ENCODE peak calls at places on chromosomes 4 and X, in six cellular contexts. One of them, this sample, is unnamed.

GRCh38 chrX:42524374-42524773 is 253.6 kb downstream of the PPP1R2C start:
- DNase-seq in AG04449: no peak
- DNase-seq in vagina: no peak
- DNase-seq in heart left ventricle: no peak
- DNase-seq in dorsolateral prefrontal cortex: no peak
- DNase-seq in pancreas: no peak
- DNase-seq in this sample: no peak

GRCh38 chr4:71156616-71157015 is 163.2 kb downstream of the DCK start:
- DNase-seq in AG04449: no peak
- DNase-seq in heart left ventricle: no peak
- DNase-seq in pancreas: no peak
- DNase-seq in dorsolateral prefrontal cortex: no peak
- DNase-seq in vagina: no peak
- DNase-seq in this sample: no peak

GRCh38 chr4:76251448-76252270 is at the start of gene FAM47E:
- DNase-seq in AG04449: no peak
- DNase-seq in heart left ventricle: peak
- DNase-seq in pancreas: peak
- DNase-seq in dorsolateral prefrontal cortex: peak
- DNase-seq in vagina: no peak
- DNase-seq in this sample: peak

GRCh38 chrX:116317409-116317808 is 119.0 kb upstream of the SLC6A14 start:
- DNase-seq in heart left ventricle: peak
- DNase-seq in pancreas: no peak
- DNase-seq in vagina: no peak
- DNase-seq in AG04449: no peak
- DNase-seq in dorsolateral prefrontal cortex: peak
- DNase-seq in this sample: peak

GRCh38 chrX:48997865-48998264 is 4.2 kb downstream of the GRIPAP1 start:
- DNase-seq in vagina: no peak
- DNase-seq in pancreas: peak
- DNase-seq in dorsolateral prefrontal cortex: no peak
- DNase-seq in AG04449: no peak
- DNase-seq in heart left ventricle: no peak
- DNase-seq in this sample: no peak

GRCh38 chr4:122458625-122459024 is 2.1 kb upstream of the IL2 start:
- DNase-seq in heart left ventricle: no peak
- DNase-seq in dorsolateral prefrontal cortex: no peak
- DNase-seq in vagina: no peak
- DNase-seq in AG04449: no peak
- DNase-seq in pancreas: no peak
- DNase-seq in this sample: peak

GRCh38 chrX:111114806-111115205 is 18.8 kb downstream of the PAK3 start:
- DNase-seq in AG04449: no peak
- DNase-seq in vagina: no peak
- DNase-seq in dorsolateral prefrontal cortex: no peak
- DNase-seq in pancreas: no peak
- DNase-seq in heart left ventricle: no peak
- DNase-seq in this sample: no peak

GRCh38 chr4:119218093-119218492 is 5.6 kb downstream of the USP53 start:
- DNase-seq in heart left ventricle: no peak
- DNase-seq in pancreas: no peak
- DNase-seq in AG04449: no peak
- DNase-seq in dorsolateral prefrontal cortex: no peak
- DNase-seq in vagina: no peak
- DNase-seq in this sample: no peak

GRCh38 chr4:137432431-137432830 is 99.9 kb downstream of the PCDH18 start:
- DNase-seq in dorsolateral prefrontal cortex: no peak
- DNase-seq in AG04449: no peak
- DNase-seq in heart left ventricle: no peak
- DNase-seq in pancreas: no peak
- DNase-seq in vagina: no peak
- DNase-seq in this sample: no peak

GRCh38 chr4:158038718-158039117 is 134.1 kb downstream of the GASK1B start:
- DNase-seq in vagina: no peak
- DNase-seq in heart left ventricle: no peak
- DNase-seq in dorsolateral prefrontal cortex: no peak
- DNase-seq in AG04449: no peak
- DNase-seq in pancreas: no peak
- DNase-seq in this sample: no peak

GRCh38 chr4:63370997-63371396 is 1038.3 kb downstream of the TECRL start:
- DNase-seq in vagina: no peak
- DNase-seq in heart left ventricle: no peak
- DNase-seq in AG04449: no peak
- DNase-seq in pancreas: no peak
- DNase-seq in dorsolateral prefrontal cortex: no peak
- DNase-seq in this sample: no peak

GRCh38 chrX:107483976-107484726 is 34.7 kb downstream of the FRMPD3 start:
- DNase-seq in pancreas: no peak
- DNase-seq in AG04449: no peak
- DNase-seq in heart left ventricle: no peak
- DNase-seq in dorsolateral prefrontal cortex: no peak
- DNase-seq in vagina: no peak
- DNase-seq in this sample: peak

GRCh38 chrX:97389761-97390192 is 506.1 kb downstream of the RPA4 start:
- DNase-seq in AG04449: no peak
- DNase-seq in vagina: no peak
- DNase-seq in heart left ventricle: no peak
- DNase-seq in dorsolateral prefrontal cortex: no peak
- DNase-seq in pancreas: no peak
- DNase-seq in this sample: peak

GRCh38 chr4:82431026-82431745 is 796 bp downstream of the ENOPH1 start:
- DNase-seq in dorsolateral prefrontal cortex: no peak
- DNase-seq in vagina: no peak
- DNase-seq in pancreas: peak
- DNase-seq in AG04449: no peak
- DNase-seq in heart left ventricle: peak
- DNase-seq in this sample: peak

GRCh38 chr4:156971623-156972369 is at the start of gene PDGFC:
- DNase-seq in pancreas: peak
- DNase-seq in heart left ventricle: peak
- DNase-seq in vagina: no peak
- DNase-seq in AG04449: no peak
- DNase-seq in dorsolateral prefrontal cortex: peak
- DNase-seq in this sample: peak

GRCh38 chr4:31059753-31060522 is 339.8 kb downstream of the PCDH7 start:
- DNase-seq in heart left ventricle: no peak
- DNase-seq in vagina: no peak
- DNase-seq in pancreas: no peak
- DNase-seq in dorsolateral prefrontal cortex: no peak
- DNase-seq in AG04449: no peak
- DNase-seq in this sample: no peak

GRCh38 chr4:6268650-6269399 is 825 bp upstream of the WFS1 start:
- DNase-seq in AG04449: no peak
- DNase-seq in heart left ventricle: no peak
- DNase-seq in vagina: no peak
- DNase-seq in dorsolateral prefrontal cortex: no peak
- DNase-seq in pancreas: peak
- DNase-seq in this sample: no peak

GRCh38 chrX:150329888-150330287 is 33.2 kb upstream of the MAMLD1 start:
- DNase-seq in AG04449: no peak
- DNase-seq in pancreas: no peak
- DNase-seq in dorsolateral prefrontal cortex: no peak
- DNase-seq in heart left ventricle: no peak
- DNase-seq in vagina: no peak
- DNase-seq in this sample: no peak

GRCh38 chr4:141011799-141012377 is 121.4 kb downstream of the RNF150 start:
- DNase-seq in dorsolateral prefrontal cortex: peak
- DNase-seq in pancreas: no peak
- DNase-seq in vagina: no peak
- DNase-seq in heart left ventricle: no peak
- DNase-seq in AG04449: no peak
- DNase-seq in this sample: no peak

GRCh38 chrX:102858826-102859627 is 78.0 kb upstream of the RAB40AL start:
- DNase-seq in heart left ventricle: no peak
- DNase-seq in vagina: no peak
- DNase-seq in pancreas: no peak
- DNase-seq in dorsolateral prefrontal cortex: no peak
- DNase-seq in AG04449: no peak
- DNase-seq in this sample: no peak

GRCh38 chr4:90543419-90544170 is 416.4 kb downstream of the CCSER1 start:
- DNase-seq in pancreas: no peak
- DNase-seq in dorsolateral prefrontal cortex: no peak
- DNase-seq in heart left ventricle: no peak
- DNase-seq in AG04449: no peak
- DNase-seq in vagina: no peak
- DNase-seq in this sample: no peak

GRCh38 chr4:53711916-53712315 is 120.6 kb upstream of the LNX1 start:
- DNase-seq in vagina: no peak
- DNase-seq in heart left ventricle: no peak
- DNase-seq in AG04449: no peak
- DNase-seq in dorsolateral prefrontal cortex: no peak
- DNase-seq in pancreas: no peak
- DNase-seq in this sample: no peak

DNA sequence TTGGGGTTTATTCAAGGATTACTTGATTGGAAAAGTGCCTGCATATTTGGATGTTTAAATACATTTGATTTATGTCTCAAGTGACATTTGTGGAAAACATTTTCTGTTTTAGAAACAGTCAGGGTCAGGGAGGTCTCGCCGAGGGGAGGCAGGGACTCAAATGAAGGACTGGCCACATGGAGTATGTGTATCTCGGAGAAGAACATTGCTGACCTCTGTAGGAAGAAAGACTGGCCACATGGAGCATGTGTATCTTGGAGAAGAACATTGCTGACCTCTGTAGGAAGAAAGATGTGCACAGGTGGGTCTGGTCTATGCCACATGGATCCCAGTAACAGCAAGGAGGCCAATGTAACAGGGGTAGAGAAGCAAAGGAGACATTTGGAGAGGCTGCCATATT is 233.6 kb downstream of the TRIML1 start:
- DNase-seq in heart left ventricle: no peak
- DNase-seq in AG04449: no peak
- DNase-seq in pancreas: no peak
- DNase-seq in dorsolateral prefrontal cortex: no peak
- DNase-seq in vagina: no peak
- DNase-seq in this sample: peak
- TF ChIP-seq CTCF in heart left ventricle: no peak
- TF ChIP-seq CTCF in AG04449: no peak
- TF ChIP-seq CTCF in pancreas: no peak
- TF ChIP-seq CTCF in dorsolateral prefrontal cortex: peak
- TF ChIP-seq CTCF in vagina: no peak
- TF ChIP-seq CTCF in this sample: peak

GRCh38 chrX:40035726-40036125 is 62.0 kb downstream of the BCOR start:
- DNase-seq in pancreas: no peak
- DNase-seq in heart left ventricle: no peak
- DNase-seq in vagina: no peak
- DNase-seq in dorsolateral prefrontal cortex: no peak
- DNase-seq in AG04449: no peak
- DNase-seq in this sample: no peak

GRCh38 chrX:40031861-40032422 is 65.8 kb downstream of the BCOR start:
- DNase-seq in AG04449: no peak
- DNase-seq in vagina: no peak
- DNase-seq in heart left ventricle: no peak
- DNase-seq in pancreas: no peak
- DNase-seq in dorsolateral prefrontal cortex: no peak
- DNase-seq in this sample: no peak

DNA sequence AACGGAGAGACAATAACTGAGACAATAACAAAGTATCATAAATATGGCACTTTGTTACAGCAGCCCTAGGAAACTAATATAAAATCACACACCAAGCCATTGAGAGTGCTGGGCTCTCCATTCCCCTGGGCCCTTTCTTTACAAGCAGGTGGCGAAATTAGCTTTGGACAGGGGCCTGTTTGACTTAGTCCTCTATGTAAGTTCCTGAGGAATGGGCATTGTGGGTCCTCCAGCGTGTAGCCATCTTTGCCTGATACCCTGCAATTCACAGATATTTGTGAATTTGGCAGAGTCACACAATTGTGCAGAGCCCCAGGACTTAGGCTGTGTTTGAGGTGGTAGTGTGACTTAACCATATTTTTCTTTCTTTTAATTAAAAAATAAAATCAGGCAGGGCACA is 67.6 kb downstream of the BCOR start:
- DNase-seq in vagina: no peak
- DNase-seq in AG04449: no peak
- DNase-seq in dorsolateral prefrontal cortex: no peak
- DNase-seq in heart left ventricle: no peak
- DNase-seq in pancreas: no peak
- DNase-seq in this sample: no peak
- TF ChIP-seq CTCF in vagina: no peak
- TF ChIP-seq CTCF in AG04449: no peak
- TF ChIP-seq CTCF in dorsolateral prefrontal cortex: no peak
- TF ChIP-seq CTCF in heart left ventricle: no peak
- TF ChIP-seq CTCF in pancreas: no peak
- TF ChIP-seq CTCF in this sample: no peak

GRCh38 chr4:162502109-162502508 is 338.3 kb upstream of the FSTL5 start:
- DNase-seq in vagina: no peak
- DNase-seq in heart left ventricle: no peak
- DNase-seq in dorsolateral prefrontal cortex: no peak
- DNase-seq in AG04449: no peak
- DNase-seq in pancreas: no peak
- DNase-seq in this sample: no peak

GRCh38 chr4:162494935-162495334 is 331.1 kb upstream of the FSTL5 start:
- DNase-seq in heart left ventricle: no peak
- DNase-seq in AG04449: no peak
- DNase-seq in dorsolateral prefrontal cortex: no peak
- DNase-seq in vagina: no peak
- DNase-seq in pancreas: no peak
- DNase-seq in this sample: no peak

GRCh38 chr4:162499478-162499877 is 335.7 kb upstream of the FSTL5 start:
- DNase-seq in dorsolateral prefrontal cortex: no peak
- DNase-seq in heart left ventricle: no peak
- DNase-seq in AG04449: no peak
- DNase-seq in pancreas: no peak
- DNase-seq in vagina: no peak
- DNase-seq in this sample: no peak

GRCh38 chr4:162498168-162498567 is 334.4 kb upstream of the FSTL5 start:
- DNase-seq in heart left ventricle: peak
- DNase-seq in vagina: no peak
- DNase-seq in dorsolateral prefrontal cortex: no peak
- DNase-seq in pancreas: no peak
- DNase-seq in AG04449: no peak
- DNase-seq in this sample: no peak

DNA sequence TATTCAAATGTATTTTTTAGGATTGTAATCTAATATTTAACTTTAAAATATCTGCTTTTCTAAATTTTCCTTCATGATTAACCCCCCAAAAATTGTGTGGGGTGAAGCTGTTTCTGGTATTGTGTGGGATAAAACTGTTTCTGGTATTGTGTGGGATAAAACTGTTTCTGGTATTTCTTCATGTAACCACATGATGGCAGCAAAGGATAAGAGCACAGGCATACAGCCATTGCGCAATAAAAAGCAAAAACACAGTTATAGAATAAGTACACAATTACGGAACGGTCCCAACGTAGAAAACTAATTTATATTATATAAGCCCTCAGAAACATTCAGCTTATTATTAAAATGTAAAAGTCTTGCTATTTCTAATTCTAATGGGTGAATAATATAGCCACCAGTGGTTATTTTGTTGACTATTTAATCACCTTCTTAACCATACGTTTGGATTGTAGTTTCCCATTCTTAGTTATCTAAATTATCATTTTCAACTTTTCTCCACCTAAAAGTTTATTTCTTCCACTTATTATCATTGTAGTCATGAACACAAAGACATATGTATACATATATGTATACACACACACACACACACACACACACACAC is 333.9 kb upstream of the FSTL5 start:
- DNase-seq in AG04449: no peak
- DNase-seq in heart left ventricle: no peak
- DNase-seq in pancreas: no peak
- DNase-seq in vagina: no peak
- DNase-seq in dorsolateral prefrontal cortex: no peak
- DNase-seq in this sample: peak
- TF ChIP-seq CTCF in AG04449: peak
- TF ChIP-seq CTCF in heart left ventricle: peak
- TF ChIP-seq CTCF in pancreas: peak
- TF ChIP-seq CTCF in vagina: peak
- TF ChIP-seq CTCF in dorsolateral prefrontal cortex: peak
- TF ChIP-seq CTCF in this sample: peak

GRCh38 chr4:153465583-153465921 is 608 bp upstream of the TMEM131L start:
- DNase-seq in AG04449: no peak
- DNase-seq in dorsolateral prefrontal cortex: peak
- DNase-seq in heart left ventricle: peak
- DNase-seq in vagina: no peak
- DNase-seq in pancreas: peak
- DNase-seq in this sample: peak
- TF ChIP-seq CTCF in AG04449: peak
- TF ChIP-seq CTCF in dorsolateral prefrontal cortex: peak
- TF ChIP-seq CTCF in heart left ventricle: no peak
- TF ChIP-seq CTCF in vagina: no peak
- TF ChIP-seq CTCF in pancreas: no peak
- TF ChIP-seq CTCF in this sample: peak